ENCODE peak calls at places on chromosome 1, in five cellular contexts. Z, N, T, V and B are unnamed samples.

GRCh38 chr1:226977973-226978344 is 37.9 kb downstream of the COQ8A start:
- DNase-seq in T (no peak), V (no peak), N (no peak), Z (no peak), B (no peak)

GRCh38 chr1:232684331-232685105 is 54.6 kb upstream of the SIPA1L2 start:
- DNase-seq in V (no peak), Z (peak), N (no peak), T (no peak), B (no peak)

GRCh38 chr1:214584805-214585766 is 17.9 kb upstream of the CENPF start:
- DNase-seq in N (peak), T (no peak), V (no peak), Z (peak), B (peak)

GRCh38 chr1:201310986-201311355 is 27.7 kb downstream of the PKP1 start:
- DNase-seq in N (peak), V (no peak), Z (peak), T (no peak), B (no peak)

GRCh38 chr1:55781944-55782482 is 566.8 kb upstream of the USP24 start:
- DNase-seq in V (no peak), N (no peak), Z (peak), T (no peak), B (peak)

GRCh38 chr1:106876384-106876783 is 180.1 kb upstream of the PRMT6 start:
- DNase-seq in Z (no peak), T (no peak), V (no peak), N (no peak), B (no peak)

GRCh38 chr1:60068393-60069045 is 5.1 kb downstream of the C1orf87 start:
- DNase-seq in V (no peak), N (no peak), T (no peak), Z (no peak), B (no peak)

GRCh38 chr1:170510163-170510562 is 21.8 kb upstream of the GORAB start:
- DNase-seq in N (no peak), Z (peak), V (no peak), T (no peak), B (no peak)

GRCh38 chr1:224054012-224054411 is 59.9 kb upstream of the FBXO28 start:
- DNase-seq in Z (no peak), N (no peak), V (no peak), T (no peak), B (no peak)

GRCh38 chr1:197912739-197913494 is 4.3 kb upstream of the LHX9 start:
- DNase-seq in Z (no peak), N (no peak), V (no peak), T (no peak), B (peak)

GRCh38 chr1:241114699-241115233 is 242.2 kb downstream of the RGS7 start:
- DNase-seq in V (no peak), T (no peak), N (no peak), Z (no peak), B (no peak)

GRCh38 chr1:205942631-205943159 is 561 bp downstream of the SLC26A9 start:
- DNase-seq in V (no peak), T (no peak), Z (no peak), N (no peak), B (no peak)

GRCh38 chr1:230983811-230984210 is 4.9 kb downstream of the ARV1 start:
- DNase-seq in T (no peak), V (no peak), Z (no peak), N (no peak), B (no peak)